ENCODE peak calls at places on chromosomes 16 and 17, in five cellular contexts. A is psoas muscle, R is dorsolateral prefrontal cortex, L is WTC11, D is astrocyte of the spinal cord. W is an unnamed sample.

GRCh38 chr16:64440421-64440831 is 681.4 kb downstream of the CDH11 start:
- DNase-seq in A (peak), R (no peak), L (no peak), D (peak), W (no peak)

GRCh38 chr17:41437769-41438168 is 3.0 kb downstream of the KRT38 start:
- DNase-seq in A (no peak), R (no peak), L (no peak), D (no peak), W (no peak)

GRCh38 chr17:5785343-5785742 is 201.0 kb upstream of the NLRP1 start:
- DNase-seq in A (no peak), R (no peak), L (no peak), D (peak), W (peak)

GRCh38 chr16:24848065-24848464 is 2.3 kb downstream of the SLC5A11 start:
- DNase-seq in A (no peak), R (no peak), L (no peak), D (peak), W (no peak)

GRCh38 chr17:1237471-1237870 is 32.8 kb upstream of the BHLHA9 start:
- DNase-seq in A (no peak), R (no peak), L (no peak), D (no peak), W (no peak)

GRCh38 chr16:53960954-53961616 is 257.1 kb downstream of the FTO start:
- DNase-seq in A (no peak), R (no peak), L (no peak), D (no peak), W (no peak)

GRCh38 chr17:76023900-76024237 is 3.2 kb downstream of the EVPL start:
- DNase-seq in A (no peak), R (no peak), L (no peak), D (no peak), W (no peak)

GRCh38 chr17:67376509-67376891 is 581 bp upstream of the PITPNC1 start:
- DNase-seq in A (no peak), R (no peak), L (no peak), D (peak), W (no peak)

GRCh38 chr16:68444058-68444657 is 4.2 kb downstream of the SMPD3 start:
- DNase-seq in A (no peak), R (no peak), L (peak), D (peak), W (no peak)

GRCh38 chr16:68374251-68374805 is 63.5 kb downstream of the PRMT7 start:
- DNase-seq in A (no peak), R (peak), L (no peak), D (no peak), W (no peak)

GRCh38 chr16:67246081-67246944 is 968 bp downstream of the FHOD1 start:
- DNase-seq in A (peak), R (peak), L (peak), D (peak), W (peak)

GRCh38 chr17:76354747-76355310 is 1.1 kb upstream of the PRPSAP1 start:
- DNase-seq in A (no peak), R (no peak), L (no peak), D (no peak), W (no peak)

GRCh38 chr17:45357364-45357997 is 40.7 kb upstream of the MAP3K14 start:
- DNase-seq in A (no peak), R (no peak), L (no peak), D (no peak), W (no peak)

GRCh38 chr17:55056530-55056929 is 88.0 kb downstream of the STXBP4 start:
- DNase-seq in A (no peak), R (no peak), L (no peak), D (peak), W (no peak)

GRCh38 chr17:38779965-38780752 is 19.2 kb downstream of the PIP4K2B start:
- DNase-seq in A (no peak), R (peak), L (no peak), D (no peak), W (no peak)

GRCh38 chr17:74466111-74466784 is at the start of gene CD300A:
- DNase-seq in A (peak), R (no peak), L (peak), D (no peak), W (no peak)

GRCh38 chr16:57497121-57497520 is 10.8 kb upstream of the DOK4 start:
- DNase-seq in A (no peak), R (no peak), L (no peak), D (no peak), W (no peak)

GRCh38 chr17:33112763-33113162 is 121.1 kb downstream of the SPACA3 start:
- DNase-seq in A (peak), R (no peak), L (no peak), D (peak), W (no peak)

GRCh38 chr16:85329999-85330693 is 217.9 kb upstream of the CIBAR2 start:
- DNase-seq in A (no peak), R (no peak), L (no peak), D (no peak), W (no peak)

GRCh38 chr17:20934288-20934687 is 108.5 kb downstream of the USP22 start:
- DNase-seq in A (no peak), R (no peak), L (no peak), D (peak), W (no peak)

GRCh38 chr16:6704306-6704705 is 628.3 kb upstream of the RBFOX1 start:
- DNase-seq in A (no peak), R (no peak), L (no peak), D (no peak), W (no peak)

GRCh38 chr17:71023631-71024030 is 854.3 kb downstream of the KCNJ2 start:
- DNase-seq in A (no peak), R (no peak), L (no peak), D (peak), W (no peak)

GRCh38 chr17:72611172-72611571 is 481.3 kb downstream of the SLC39A11 start:
- DNase-seq in A (no peak), R (no peak), L (no peak), D (no peak), W (no peak)

GRCh38 chr17:69757794-69758430 is 317.1 kb upstream of the KCNJ16 start:
- DNase-seq in A (no peak), R (no peak), L (no peak), D (peak), W (no peak)

GRCh38 chr17:65550075-65550635 is 11.3 kb downstream of the AXIN2 start:
- DNase-seq in A (no peak), R (no peak), L (peak), D (no peak), W (no peak)

GRCh38 chr17:9432867-9433495 is 142.6 kb downstream of the STX8 start:
- DNase-seq in A (no peak), R (no peak), L (no peak), D (peak), W (no peak)

GRCh38 chr17:14301279-14301760 is 439 bp downstream of the HS3ST3B1 start:
- DNase-seq in A (no peak), R (no peak), L (no peak), D (peak), W (no peak)
- TF ChIP-seq CTCF in A (no peak), R (no peak), L (no peak), D (no peak), W (no peak)

GRCh38 chr16:75095204-75095621 is 21.4 kb downstream of the LDHD start:
- DNase-seq in A (no peak), R (no peak), L (no peak), D (no peak), W (no peak)
- TF ChIP-seq CTCF in A (no peak), R (no peak), L (no peak), D (no peak), W (no peak)

DNA sequence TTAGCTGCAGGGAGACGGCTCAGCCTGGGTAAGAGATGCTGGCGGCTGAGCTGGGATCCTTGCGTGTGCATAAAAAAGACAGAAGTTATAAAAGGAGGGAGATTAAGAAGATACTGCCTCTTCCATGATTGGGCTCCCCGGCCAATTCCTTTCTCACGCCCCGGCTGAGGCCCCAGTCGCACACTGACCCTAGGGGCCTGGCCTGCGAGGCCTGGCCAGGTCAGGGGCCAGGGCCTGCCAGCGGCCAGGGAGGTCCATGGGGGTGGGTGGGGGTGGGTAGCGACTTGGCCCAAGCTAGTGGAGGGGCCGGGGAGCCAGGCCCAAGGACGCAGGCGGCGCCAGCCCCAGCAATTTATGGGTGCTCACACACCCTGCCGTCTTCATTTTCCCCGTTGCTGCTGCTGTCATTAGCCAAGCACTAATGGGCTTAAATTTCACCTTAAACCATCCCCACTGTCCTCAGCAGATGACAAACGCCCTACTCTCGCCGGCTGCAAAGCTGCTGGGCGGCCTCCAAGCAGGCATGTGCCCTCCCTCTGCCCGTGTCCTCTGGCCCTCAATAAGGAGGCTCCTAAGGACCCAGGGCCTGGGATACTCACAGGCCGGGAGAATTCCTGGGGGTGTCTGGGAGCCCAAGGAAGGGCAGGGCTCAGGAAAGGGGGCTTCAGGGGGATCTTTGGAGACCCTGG is 66.3 kb downstream of the SREBF1 start:
- DNase-seq in A (peak), R (no peak), L (no peak), D (no peak), W (no peak)
- TF ChIP-seq CTCF in A (no peak), R (no peak), L (no peak), D (no peak), W (no peak)

DNA sequence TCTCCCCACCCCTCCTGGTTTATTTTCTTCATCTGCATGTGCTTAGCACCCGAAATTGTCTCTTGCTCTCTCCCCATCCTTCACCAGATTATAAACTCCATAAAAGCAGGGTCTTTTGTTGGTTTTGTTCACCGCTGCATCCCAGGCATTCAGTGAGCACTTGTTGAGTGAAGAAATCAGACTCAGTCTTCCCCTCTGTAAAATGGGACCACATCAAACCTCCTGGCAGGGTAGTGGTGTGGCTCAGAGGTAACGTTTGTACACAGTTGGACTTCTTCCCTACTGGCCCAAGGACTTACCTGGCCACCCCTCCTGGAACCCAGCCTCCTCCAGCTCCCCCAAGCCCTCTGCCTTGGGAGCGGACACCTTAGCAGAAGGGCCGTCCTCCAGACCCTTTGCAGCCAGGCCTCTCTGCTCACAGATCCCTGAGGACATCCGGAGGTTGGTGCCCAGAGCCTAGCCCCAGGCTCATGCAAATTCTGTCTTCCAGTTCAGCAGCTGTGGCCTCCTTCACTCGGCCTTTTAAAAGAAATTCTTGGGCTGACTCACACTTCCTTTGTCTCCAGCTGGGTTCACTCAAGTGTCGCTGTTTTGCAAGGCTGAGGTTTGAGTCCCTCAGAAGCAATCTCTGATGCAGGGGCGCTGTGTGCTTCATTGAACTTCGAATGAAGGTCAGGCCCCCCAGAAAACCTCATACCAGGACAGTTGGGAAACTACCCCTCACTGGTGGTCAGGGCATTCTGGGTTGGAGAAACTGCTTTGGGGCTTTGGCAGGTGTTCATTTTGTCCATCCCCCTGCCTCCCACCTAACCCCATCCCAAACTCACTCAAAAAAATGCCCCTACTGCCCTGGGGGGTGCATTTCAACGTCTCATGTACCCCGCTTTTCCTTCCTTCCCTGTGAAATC is 16.8 kb upstream of the RMI2 start:
- DNase-seq in A (peak), R (peak), L (peak), D (peak), W (peak)
- TF ChIP-seq CTCF in A (no peak), R (no peak), L (no peak), D (no peak), W (no peak)